ENCODE peak calls at places on chromosomes 16 and 17, in nine cellular contexts. T is prostate gland, P is Peyer's patch, C is uterus, L is thyroid gland, F is H1, X is A549, Y is ovary, E is transverse colon. J is an unnamed sample.

GRCh38 chr17:66171172-66171571 is 20.8 kb downstream of the CEP112 start:
- DNase-seq in T (no peak), P (no peak), C (no peak), L (no peak), F (no peak), X (no peak), Y (no peak), E (no peak), J (no peak)

GRCh38 chr17:76995352-76996105 is 127.3 kb downstream of the MGAT5B start:
- DNase-seq in T (no peak), P (no peak), C (no peak), L (no peak), F (peak), X (no peak), Y (no peak), E (no peak), J (no peak)

GRCh38 chr17:59723607-59724006 is 16.2 kb downstream of the VMP1 start:
- DNase-seq in T (no peak), P (no peak), C (no peak), L (no peak), F (no peak), X (no peak), Y (no peak), E (no peak), J (no peak)

GRCh38 chr17:49823614-49824013 is 24.3 kb downstream of the TAC4 start:
- DNase-seq in T (no peak), P (no peak), C (no peak), L (no peak), F (no peak), X (no peak), Y (no peak), E (no peak), J (no peak)

GRCh38 chr17:41131979-41132378 is 8.0 kb upstream of the KRTAP4-12 start:
- DNase-seq in T (no peak), P (no peak), C (no peak), L (no peak), F (no peak), X (no peak), Y (no peak), E (no peak), J (no peak)

GRCh38 chr17:30831257-30831656 is 509 bp upstream of the ATAD5 start:
- DNase-seq in T (no peak), P (no peak), C (no peak), L (peak), F (no peak), X (peak), Y (no peak), E (no peak), J (no peak)

GRCh38 chr16:67562918-67563707 is 787 bp downstream of the CTCF start:
- DNase-seq in T (peak), P (peak), C (peak), L (peak), F (no peak), X (no peak), Y (peak), E (peak), J (peak)

GRCh38 chr17:65794572-65794971 is 233.1 kb upstream of the AXIN2 start:
- DNase-seq in T (no peak), P (no peak), C (no peak), L (no peak), F (no peak), X (peak), Y (no peak), E (no peak), J (peak)

GRCh38 chr17:81086789-81087551 is 52.0 kb downstream of the BAIAP2 start:
- DNase-seq in T (no peak), P (no peak), C (no peak), L (no peak), F (no peak), X (no peak), Y (no peak), E (peak), J (no peak)

GRCh38 chr16:31351937-31352315 is 3.0 kb upstream of the ITGAX start:
- DNase-seq in T (no peak), P (no peak), C (no peak), L (no peak), F (no peak), X (no peak), Y (no peak), E (no peak), J (no peak)

GRCh38 chr17:45113424-45113754 is 18.9 kb downstream of the PLCD3 start:
- DNase-seq in T (no peak), P (no peak), C (no peak), L (no peak), F (no peak), X (no peak), Y (no peak), E (no peak), J (no peak)

GRCh38 chr17:61970030-61970429 is 42.2 kb upstream of the INTS2 start:
- DNase-seq in T (no peak), P (no peak), C (no peak), L (no peak), F (no peak), X (no peak), Y (no peak), E (no peak), J (no peak)

GRCh38 chr16:79088971-79089370 is 511.6 kb downstream of the MAF start:
- DNase-seq in T (peak), P (no peak), C (no peak), L (no peak), F (no peak), X (no peak), Y (no peak), E (no peak), J (no peak)

GRCh38 chr17:47276868-47277267 is 23.2 kb downstream of the ITGB3 start:
- DNase-seq in T (no peak), P (no peak), C (peak), L (peak), F (no peak), X (no peak), Y (peak), E (peak), J (peak)

GRCh38 chr16:11112723-11113348 is 143.2 kb downstream of the SOCS1 start:
- DNase-seq in T (peak), P (no peak), C (no peak), L (peak), F (no peak), X (no peak), Y (no peak), E (no peak), J (no peak)

GRCh38 chr16:65698943-65699342 is 577.1 kb upstream of the CDH11 start:
- DNase-seq in T (no peak), P (no peak), C (no peak), L (no peak), F (no peak), X (no peak), Y (peak), E (no peak), J (no peak)

GRCh38 chr17:56834380-56835258 is 668 bp downstream of the DGKE start:
- DNase-seq in T (peak), P (peak), C (peak), L (peak), F (peak), X (peak), Y (peak), E (peak), J (peak)

GRCh38 chr17:44921122-44921882 is 6.0 kb upstream of the GFAP start:
- DNase-seq in T (no peak), P (no peak), C (no peak), L (no peak), F (no peak), X (no peak), Y (no peak), E (no peak), J (no peak)

GRCh38 chr17:50954641-50955121 is 88.5 kb upstream of the TOB1 start:
- DNase-seq in T (no peak), P (no peak), C (no peak), L (no peak), F (no peak), X (no peak), Y (no peak), E (no peak), J (no peak)

GRCh38 chr16:21613361-21613760 is 14.0 kb downstream of the METTL9 start:
- DNase-seq in T (no peak), P (no peak), C (no peak), L (no peak), F (no peak), X (no peak), Y (no peak), E (no peak), J (no peak)

GRCh38 chr16:17330019-17330570 is 140.7 kb downstream of the XYLT1 start:
- DNase-seq in T (no peak), P (no peak), C (no peak), L (no peak), F (no peak), X (no peak), Y (no peak), E (peak), J (no peak)

GRCh38 chr17:73770115-73770848 is 126.0 kb upstream of the SDK2 start:
- DNase-seq in T (peak), P (no peak), C (peak), L (peak), F (no peak), X (peak), Y (peak), E (peak), J (peak)

GRCh38 chr17:38687291-38687690 is 12.5 kb upstream of the EPOP start:
- DNase-seq in T (no peak), P (no peak), C (no peak), L (no peak), F (no peak), X (no peak), Y (no peak), E (no peak), J (no peak)

GRCh38 chr17:6454495-6455320 is 10.5 kb downstream of the PIMREG start:
- DNase-seq in T (no peak), P (no peak), C (no peak), L (no peak), F (no peak), X (no peak), Y (no peak), E (no peak), J (no peak)

GRCh38 chr17:80969030-80969673 is 22.5 kb upstream of the CHMP6 start:
- DNase-seq in T (no peak), P (no peak), C (no peak), L (no peak), F (no peak), X (no peak), Y (no peak), E (no peak), J (no peak)

GRCh38 chr17:78617371-78618061 is 40.3 kb upstream of the DNAH17 start:
- DNase-seq in T (no peak), P (no peak), C (no peak), L (no peak), F (no peak), X (no peak), Y (no peak), E (no peak), J (no peak)

GRCh38 chr17:78242024-78242742 is 10.8 kb downstream of the TMEM235 start:
- DNase-seq in T (no peak), P (peak), C (no peak), L (no peak), F (no peak), X (no peak), Y (no peak), E (no peak), J (no peak)

GRCh38 chr16:14180431-14181059 is 109.4 kb downstream of the MRTFB start:
- DNase-seq in T (no peak), P (no peak), C (no peak), L (no peak), F (no peak), X (no peak), Y (no peak), E (no peak), J (no peak)

GRCh38 chr17:76382803-76383644 is 1.4 kb upstream of the SPHK1 start:
- DNase-seq in T (peak), P (peak), C (no peak), L (peak), F (no peak), X (peak), Y (no peak), E (peak), J (peak)

GRCh38 chr17:49972486-49973270 is 3.7 kb downstream of the DLX4 start:
- DNase-seq in T (no peak), P (no peak), C (no peak), L (no peak), F (no peak), X (no peak), Y (no peak), E (no peak), J (no peak)

GRCh38 chr16:27383511-27384243 is 18.3 kb upstream of the IL21R start:
- DNase-seq in T (no peak), P (no peak), C (no peak), L (no peak), F (no peak), X (no peak), Y (no peak), E (no peak), J (no peak)

GRCh38 chr16:70250748-70251650 is 741 bp downstream of the EXOSC6 start:
- DNase-seq in T (peak), P (peak), C (no peak), L (peak), F (no peak), X (peak), Y (peak), E (peak), J (peak)

GRCh38 chr17:30113213-30113612 is 3.4 kb upstream of the NSRP1 start:
- DNase-seq in T (peak), P (no peak), C (no peak), L (no peak), F (no peak), X (no peak), Y (no peak), E (peak), J (no peak)

GRCh38 chr16:86903068-86903467 is 324.7 kb downstream of the FOXL1 start:
- DNase-seq in T (no peak), P (no peak), C (no peak), L (no peak), F (no peak), X (no peak), Y (no peak), E (no peak), J (no peak)

GRCh38 chr17:15265131-15265530 is at the start of gene PMP22:
- DNase-seq in T (no peak), P (no peak), C (peak), L (no peak), F (no peak), X (no peak), Y (no peak), E (peak), J (no peak)

GRCh38 chr16:81575307-81575706 is 130.7 kb downstream of the CMIP start:
- DNase-seq in T (no peak), P (no peak), C (no peak), L (no peak), F (no peak), X (no peak), Y (no peak), E (no peak), J (no peak)

GRCh38 chr16:81571592-81572230 is 127.1 kb downstream of the CMIP start:
- DNase-seq in T (no peak), P (no peak), C (no peak), L (no peak), F (no peak), X (no peak), Y (no peak), E (no peak), J (no peak)

GRCh38 chr16:81574168-81574567 is 129.6 kb downstream of the CMIP start:
- DNase-seq in T (no peak), P (no peak), C (no peak), L (peak), F (no peak), X (no peak), Y (no peak), E (no peak), J (no peak)

GRCh38 chr16:81575834-81576233 is 131.2 kb downstream of the CMIP start:
- DNase-seq in T (no peak), P (no peak), C (no peak), L (no peak), F (no peak), X (no peak), Y (no peak), E (no peak), J (no peak)

GRCh38 chr16:81573533-81573932 is 128.9 kb downstream of the CMIP start:
- DNase-seq in T (no peak), P (no peak), C (no peak), L (no peak), F (no peak), X (no peak), Y (no peak), E (no peak), J (no peak)
- TF ChIP-seq POLR2A in T (no peak), P (no peak), C (no peak), L (no peak), F (no peak), X (no peak), Y (no peak), E (no peak), J (no peak)

GRCh38 chr16:72202014-72202413 is 30.1 kb upstream of the PMFBP1 start:
- DNase-seq in T (no peak), P (no peak), C (no peak), L (no peak), F (no peak), X (no peak), Y (no peak), E (no peak), J (no peak)
- H3K27ac ChIP-seq in T (no peak), P (no peak), C (no peak), L (no peak), F (no peak), X (no peak), Y (no peak), E (peak), J (peak)

GRCh38 chr17:28173071-28173561 is 130.6 kb downstream of the NLK start:
- DNase-seq in T (no peak), P (no peak), C (no peak), L (no peak), F (no peak), X (no peak), Y (no peak), E (no peak), J (no peak)

GRCh38 chr17:28177351-28177750 is 134.9 kb downstream of the NLK start:
- DNase-seq in T (no peak), P (no peak), C (no peak), L (no peak), F (no peak), X (no peak), Y (no peak), E (no peak), J (no peak)

GRCh38 chr17:28174352-28175046 is 132.0 kb downstream of the NLK start:
- DNase-seq in T (no peak), P (no peak), C (no peak), L (no peak), F (no peak), X (no peak), Y (no peak), E (no peak), J (no peak)

GRCh38 chr17:28170771-28171170 is 128.3 kb downstream of the NLK start:
- DNase-seq in T (no peak), P (no peak), C (no peak), L (no peak), F (no peak), X (no peak), Y (no peak), E (no peak), J (no peak)

DNA sequence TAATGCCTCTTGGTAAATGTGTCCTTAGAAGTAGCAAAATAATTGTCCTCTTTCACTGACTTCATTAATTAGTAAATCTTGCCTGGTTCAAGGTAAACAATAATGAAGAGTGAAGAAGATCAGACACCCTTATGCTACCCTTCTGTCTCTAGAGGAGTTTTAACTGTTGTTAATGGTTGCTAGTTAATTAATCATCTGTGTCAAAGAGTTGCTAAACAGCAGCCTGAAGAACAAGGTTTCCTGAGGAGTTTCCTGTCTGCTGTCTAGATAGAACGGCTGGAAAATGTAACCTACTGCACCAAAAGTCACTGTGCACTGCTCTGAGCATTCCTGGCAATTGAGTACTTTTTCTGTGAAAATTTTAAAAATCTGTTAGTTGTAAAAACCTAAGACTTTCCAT is 131.3 kb downstream of the NLK start:
- DNase-seq in T (no peak), P (no peak), C (no peak), L (no peak), F (no peak), X (no peak), Y (no peak), E (no peak), J (no peak)
- TF ChIP-seq POLR2A in T (no peak), P (no peak), C (no peak), L (no peak), F (no peak), X (no peak), Y (no peak), E (no peak), J (no peak)

GRCh38 chr16:88451586-88452484 is 1.2 kb upstream of the ZFPM1 start:
- DNase-seq in T (no peak), P (no peak), C (peak), L (peak), F (no peak), X (no peak), Y (no peak), E (no peak), J (no peak)

GRCh38 chr16:88453621-88454314 is 688 bp downstream of the ZFPM1 start:
- DNase-seq in T (no peak), P (no peak), C (no peak), L (peak), F (no peak), X (no peak), Y (no peak), E (no peak), J (peak)

GRCh38 chr16:88454315-88455057 is 1.4 kb downstream of the ZFPM1 start:
- DNase-seq in T (no peak), P (peak), C (no peak), L (peak), F (no peak), X (peak), Y (no peak), E (peak), J (peak)

GRCh38 chr16:88453217-88453531 is at the start of gene ZFPM1:
- DNase-seq in T (no peak), P (no peak), C (no peak), L (no peak), F (no peak), X (no peak), Y (no peak), E (no peak), J (no peak)

DNA sequence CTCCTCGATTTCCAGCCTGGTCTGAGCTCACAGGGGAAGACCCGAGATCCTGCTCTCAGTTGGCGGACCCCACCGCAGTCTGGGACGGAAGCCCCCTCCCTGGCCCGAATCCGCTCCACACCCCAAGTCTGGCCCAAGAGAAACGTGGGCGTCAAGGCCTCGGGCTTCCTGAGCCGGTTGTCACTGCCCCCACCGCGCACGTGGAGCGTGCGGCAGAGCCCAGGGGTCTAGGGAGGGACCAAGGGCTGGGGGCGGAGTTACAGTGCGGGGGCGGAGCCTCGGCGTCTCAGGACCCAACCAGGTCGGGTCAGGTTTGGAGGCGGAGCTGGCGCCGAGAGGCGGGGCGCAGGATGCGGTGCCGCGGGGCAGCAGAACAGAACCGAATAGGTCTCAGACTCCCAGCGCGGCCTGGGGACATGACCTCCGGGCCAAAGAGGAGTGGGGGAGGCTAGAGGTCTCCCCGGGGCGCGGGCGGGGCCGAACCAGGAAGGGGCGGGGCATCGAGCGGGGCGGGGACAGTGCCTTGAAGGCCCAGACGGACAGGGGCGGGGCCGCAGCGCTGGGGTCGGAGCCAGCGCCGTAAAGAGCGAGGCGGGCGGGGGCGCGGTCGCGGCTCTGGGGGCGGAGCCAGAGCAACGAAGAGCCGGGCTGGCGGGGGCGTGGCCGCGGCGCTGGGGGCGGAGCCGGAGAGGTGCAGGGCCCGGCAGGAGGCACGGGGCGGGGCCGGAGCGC is 429 bp upstream of the ZFPM1 start:
- DNase-seq in T (peak), P (peak), C (peak), L (peak), F (peak), X (peak), Y (peak), E (peak), J (peak)
- H3K27ac ChIP-seq in T (peak), P (peak), C (peak), L (peak), F (no peak), X (peak), Y (peak), E (peak), J (no peak)

GRCh38 chr17:82270651-82271050 is 2.8 kb downstream of the CSNK1D start:
- DNase-seq in T (no peak), P (no peak), C (no peak), L (no peak), F (no peak), X (no peak), Y (no peak), E (no peak), J (no peak)

GRCh38 chr17:82269882-82270500 is 3.5 kb downstream of the CSNK1D start:
- DNase-seq in T (no peak), P (no peak), C (no peak), L (no peak), F (no peak), X (no peak), Y (no peak), E (no peak), J (no peak)

GRCh38 chr17:82267575-82268379 is 5.7 kb downstream of the CSNK1D start:
- DNase-seq in T (peak), P (peak), C (peak), L (peak), F (no peak), X (peak), Y (peak), E (peak), J (peak)

GRCh38 chr17:82271401-82271800 is 2.1 kb downstream of the CSNK1D start:
- DNase-seq in T (no peak), P (no peak), C (no peak), L (no peak), F (no peak), X (no peak), Y (no peak), E (no peak), J (no peak)

GRCh38 chr17:82269138-82269881 is 4.2 kb downstream of the CSNK1D start:
- DNase-seq in T (no peak), P (no peak), C (no peak), L (no peak), F (no peak), X (no peak), Y (no peak), E (peak), J (no peak)
- TF ChIP-seq POLR2A in T (no peak), P (no peak), C (no peak), L (no peak), F (peak), X (no peak), Y (no peak), E (no peak), J (no peak)

J was measured in body of pancreas.